ENCODE peak calls at places on chromosomes 3 and 15, in five cellular contexts. One of them, this sample, is unnamed.

GRCh38 chr3:15327941-15328340 is 4.4 kb downstream of the SH3BP5 start:
- DNase-seq in activated CD4-positive, CD25-positive, alpha-beta regulatory T cell treated with anti-CD3 and anti-CD28 coated beads, Interleukin-2, amount 50 U/mL, for 16 hours: no peak
- DNase-seq in natural killer cell: no peak
- DNase-seq in DMS53: peak
- DNase-seq in A549: no peak
- DNase-seq in this sample: no peak

GRCh38 chr15:39828374-39828931 is 45.8 kb upstream of the FSIP1 start:
- DNase-seq in activated CD4-positive, CD25-positive, alpha-beta regulatory T cell treated with anti-CD3 and anti-CD28 coated beads, Interleukin-2, amount 50 U/mL, for 16 hours: no peak
- DNase-seq in natural killer cell: no peak
- DNase-seq in DMS53: peak
- DNase-seq in A549: no peak
- DNase-seq in this sample: no peak

GRCh38 chr3:177977381-177978158 is 558.7 kb upstream of the KCNMB2 start:
- DNase-seq in activated CD4-positive, CD25-positive, alpha-beta regulatory T cell treated with anti-CD3 and anti-CD28 coated beads, Interleukin-2, amount 50 U/mL, for 16 hours: no peak
- DNase-seq in natural killer cell: no peak
- DNase-seq in DMS53: no peak
- DNase-seq in A549: peak
- DNase-seq in this sample: no peak

GRCh38 chr15:33243393-33243792 is 48.9 kb upstream of the FMN1 start:
- DNase-seq in activated CD4-positive, CD25-positive, alpha-beta regulatory T cell treated with anti-CD3 and anti-CD28 coated beads, Interleukin-2, amount 50 U/mL, for 16 hours: no peak
- DNase-seq in natural killer cell: no peak
- DNase-seq in DMS53: no peak
- DNase-seq in A549: no peak
- DNase-seq in this sample: no peak

GRCh38 chr3:29977360-29977759 is 629.0 kb upstream of the TGFBR2 start:
- DNase-seq in activated CD4-positive, CD25-positive, alpha-beta regulatory T cell treated with anti-CD3 and anti-CD28 coated beads, Interleukin-2, amount 50 U/mL, for 16 hours: no peak
- DNase-seq in natural killer cell: no peak
- DNase-seq in DMS53: no peak
- DNase-seq in A549: no peak
- DNase-seq in this sample: no peak

GRCh38 chr3:145639880-145640279 is 521.1 kb downstream of the PLOD2 start:
- DNase-seq in activated CD4-positive, CD25-positive, alpha-beta regulatory T cell treated with anti-CD3 and anti-CD28 coated beads, Interleukin-2, amount 50 U/mL, for 16 hours: no peak
- DNase-seq in natural killer cell: no peak
- DNase-seq in DMS53: no peak
- DNase-seq in A549: no peak
- DNase-seq in this sample: no peak

GRCh38 chr15:29570931-29571727 is 251.1 kb downstream of the TJP1 start:
- DNase-seq in activated CD4-positive, CD25-positive, alpha-beta regulatory T cell treated with anti-CD3 and anti-CD28 coated beads, Interleukin-2, amount 50 U/mL, for 16 hours: no peak
- DNase-seq in natural killer cell: no peak
- DNase-seq in DMS53: peak
- DNase-seq in A549: peak
- DNase-seq in this sample: no peak

GRCh38 chr15:80730931-80731330 is 35.8 kb downstream of the ABHD17C start:
- DNase-seq in activated CD4-positive, CD25-positive, alpha-beta regulatory T cell treated with anti-CD3 and anti-CD28 coated beads, Interleukin-2, amount 50 U/mL, for 16 hours: no peak
- DNase-seq in natural killer cell: no peak
- DNase-seq in DMS53: no peak
- DNase-seq in A549: no peak
- DNase-seq in this sample: no peak

GRCh38 chr15:62362608-62363007 is 197.5 kb upstream of the C2CD4B start:
- DNase-seq in activated CD4-positive, CD25-positive, alpha-beta regulatory T cell treated with anti-CD3 and anti-CD28 coated beads, Interleukin-2, amount 50 U/mL, for 16 hours: no peak
- DNase-seq in natural killer cell: no peak
- DNase-seq in DMS53: no peak
- DNase-seq in A549: no peak
- DNase-seq in this sample: no peak

GRCh38 chr3:33061782-33062181 is 35.2 kb downstream of the GLB1 start:
- DNase-seq in activated CD4-positive, CD25-positive, alpha-beta regulatory T cell treated with anti-CD3 and anti-CD28 coated beads, Interleukin-2, amount 50 U/mL, for 16 hours: no peak
- DNase-seq in natural killer cell: no peak
- DNase-seq in DMS53: no peak
- DNase-seq in A549: no peak
- DNase-seq in this sample: no peak

GRCh38 chr3:135851201-135852061 is 114.1 kb upstream of the PPP2R3A start:
- DNase-seq in activated CD4-positive, CD25-positive, alpha-beta regulatory T cell treated with anti-CD3 and anti-CD28 coated beads, Interleukin-2, amount 50 U/mL, for 16 hours: no peak
- DNase-seq in natural killer cell: no peak
- DNase-seq in DMS53: no peak
- DNase-seq in A549: no peak
- DNase-seq in this sample: no peak

GRCh38 chr3:171257251-171258179 is 202.7 kb downstream of the TNIK start:
- DNase-seq in activated CD4-positive, CD25-positive, alpha-beta regulatory T cell treated with anti-CD3 and anti-CD28 coated beads, Interleukin-2, amount 50 U/mL, for 16 hours: no peak
- DNase-seq in natural killer cell: no peak
- DNase-seq in DMS53: no peak
- DNase-seq in A549: no peak
- DNase-seq in this sample: no peak

GRCh38 chr15:87033056-87033455 is 953.4 kb downstream of the AGBL1 start:
- DNase-seq in activated CD4-positive, CD25-positive, alpha-beta regulatory T cell treated with anti-CD3 and anti-CD28 coated beads, Interleukin-2, amount 50 U/mL, for 16 hours: no peak
- DNase-seq in natural killer cell: no peak
- DNase-seq in DMS53: peak
- DNase-seq in A549: no peak
- DNase-seq in this sample: no peak

GRCh38 chr3:162586591-162586990 is 1090.0 kb downstream of the OTOL1 start:
- DNase-seq in activated CD4-positive, CD25-positive, alpha-beta regulatory T cell treated with anti-CD3 and anti-CD28 coated beads, Interleukin-2, amount 50 U/mL, for 16 hours: no peak
- DNase-seq in natural killer cell: no peak
- DNase-seq in DMS53: peak
- DNase-seq in A549: no peak
- DNase-seq in this sample: no peak

GRCh38 chr3:63652066-63652725 is at the start of gene SNTN:
- DNase-seq in activated CD4-positive, CD25-positive, alpha-beta regulatory T cell treated with anti-CD3 and anti-CD28 coated beads, Interleukin-2, amount 50 U/mL, for 16 hours: no peak
- DNase-seq in natural killer cell: no peak
- DNase-seq in DMS53: peak
- DNase-seq in A549: no peak
- DNase-seq in this sample: no peak

GRCh38 chr15:81016253-81017068 is 15.7 kb downstream of the TLNRD1 start:
- DNase-seq in activated CD4-positive, CD25-positive, alpha-beta regulatory T cell treated with anti-CD3 and anti-CD28 coated beads, Interleukin-2, amount 50 U/mL, for 16 hours: no peak
- DNase-seq in natural killer cell: no peak
- DNase-seq in DMS53: no peak
- DNase-seq in A549: no peak
- DNase-seq in this sample: no peak

GRCh38 chr3:182837855-182838454 is 44.7 kb downstream of the ATP11B start:
- DNase-seq in activated CD4-positive, CD25-positive, alpha-beta regulatory T cell treated with anti-CD3 and anti-CD28 coated beads, Interleukin-2, amount 50 U/mL, for 16 hours: no peak
- DNase-seq in natural killer cell: no peak
- DNase-seq in DMS53: peak
- DNase-seq in A549: no peak
- DNase-seq in this sample: no peak

GRCh38 chr3:129291487-129291886 is 12.8 kb downstream of the HMCES start:
- DNase-seq in activated CD4-positive, CD25-positive, alpha-beta regulatory T cell treated with anti-CD3 and anti-CD28 coated beads, Interleukin-2, amount 50 U/mL, for 16 hours: no peak
- DNase-seq in natural killer cell: no peak
- DNase-seq in DMS53: no peak
- DNase-seq in A549: no peak
- DNase-seq in this sample: no peak

GRCh38 chr3:100277255-100277800 is 16.5 kb downstream of the TBC1D23 start:
- DNase-seq in activated CD4-positive, CD25-positive, alpha-beta regulatory T cell treated with anti-CD3 and anti-CD28 coated beads, Interleukin-2, amount 50 U/mL, for 16 hours: no peak
- DNase-seq in natural killer cell: no peak
- DNase-seq in DMS53: peak
- DNase-seq in A549: no peak
- DNase-seq in this sample: no peak

GRCh38 chr15:56261854-56262509 is 18.3 kb upstream of the RFX7 start:
- DNase-seq in activated CD4-positive, CD25-positive, alpha-beta regulatory T cell treated with anti-CD3 and anti-CD28 coated beads, Interleukin-2, amount 50 U/mL, for 16 hours: no peak
- DNase-seq in natural killer cell: no peak
- DNase-seq in DMS53: peak
- DNase-seq in A549: no peak
- DNase-seq in this sample: no peak

GRCh38 chr3:81735334-81735733 is 26.1 kb downstream of the GBE1 start:
- DNase-seq in activated CD4-positive, CD25-positive, alpha-beta regulatory T cell treated with anti-CD3 and anti-CD28 coated beads, Interleukin-2, amount 50 U/mL, for 16 hours: no peak
- DNase-seq in natural killer cell: no peak
- DNase-seq in DMS53: no peak
- DNase-seq in A549: no peak
- DNase-seq in this sample: no peak

GRCh38 chr15:38130200-38130567 is 122.5 kb upstream of the SPRED1 start:
- DNase-seq in activated CD4-positive, CD25-positive, alpha-beta regulatory T cell treated with anti-CD3 and anti-CD28 coated beads, Interleukin-2, amount 50 U/mL, for 16 hours: no peak
- DNase-seq in natural killer cell: no peak
- DNase-seq in DMS53: no peak
- DNase-seq in A549: no peak
- DNase-seq in this sample: no peak

GRCh38 chr3:30795176-30795575 is 99.3 kb downstream of the GADL1 start:
- DNase-seq in activated CD4-positive, CD25-positive, alpha-beta regulatory T cell treated with anti-CD3 and anti-CD28 coated beads, Interleukin-2, amount 50 U/mL, for 16 hours: no peak
- DNase-seq in natural killer cell: no peak
- DNase-seq in DMS53: no peak
- DNase-seq in A549: no peak
- DNase-seq in this sample: no peak

GRCh38 chr3:106589306-106589942 is 720.6 kb upstream of the CBLB start:
- DNase-seq in activated CD4-positive, CD25-positive, alpha-beta regulatory T cell treated with anti-CD3 and anti-CD28 coated beads, Interleukin-2, amount 50 U/mL, for 16 hours: no peak
- DNase-seq in natural killer cell: no peak
- DNase-seq in DMS53: no peak
- DNase-seq in A549: no peak
- DNase-seq in this sample: no peak

GRCh38 chr15:57921371-57921770 is 144.1 kb downstream of the ALDH1A2 start:
- DNase-seq in activated CD4-positive, CD25-positive, alpha-beta regulatory T cell treated with anti-CD3 and anti-CD28 coated beads, Interleukin-2, amount 50 U/mL, for 16 hours: no peak
- DNase-seq in natural killer cell: no peak
- DNase-seq in DMS53: no peak
- DNase-seq in A549: no peak
- DNase-seq in this sample: no peak

GRCh38 chr15:74320358-74321247 is 46.8 kb downstream of the CYP11A1 start:
- DNase-seq in activated CD4-positive, CD25-positive, alpha-beta regulatory T cell treated with anti-CD3 and anti-CD28 coated beads, Interleukin-2, amount 50 U/mL, for 16 hours: peak
- DNase-seq in natural killer cell: no peak
- DNase-seq in DMS53: peak
- DNase-seq in A549: peak
- DNase-seq in this sample: peak

GRCh38 chr15:23565395-23566069 is at the start of gene MKRN3:
- DNase-seq in activated CD4-positive, CD25-positive, alpha-beta regulatory T cell treated with anti-CD3 and anti-CD28 coated beads, Interleukin-2, amount 50 U/mL, for 16 hours: peak
- DNase-seq in natural killer cell: peak
- DNase-seq in DMS53: no peak
- DNase-seq in A549: peak
- DNase-seq in this sample: no peak

GRCh38 chr15:38758001-38758400 is 193.4 kb upstream of the RASGRP1 start:
- DNase-seq in activated CD4-positive, CD25-positive, alpha-beta regulatory T cell treated with anti-CD3 and anti-CD28 coated beads, Interleukin-2, amount 50 U/mL, for 16 hours: no peak
- DNase-seq in natural killer cell: no peak
- DNase-seq in DMS53: no peak
- DNase-seq in A549: no peak
- DNase-seq in this sample: no peak

GRCh38 chr15:58582150-58582549 is 150.4 kb downstream of the LIPC start:
- DNase-seq in activated CD4-positive, CD25-positive, alpha-beta regulatory T cell treated with anti-CD3 and anti-CD28 coated beads, Interleukin-2, amount 50 U/mL, for 16 hours: no peak
- DNase-seq in natural killer cell: no peak
- DNase-seq in DMS53: no peak
- DNase-seq in A549: no peak
- DNase-seq in this sample: no peak